ENCODE peak calls at places on chromosomes 3 and 15, in four cellular contexts. T is AG09309, D is NT2/D1, B is RWPE1. Y is an unnamed sample.
A peak's percentile ranks its signal among the peaks of the same experiment; 100 is the strongest.

GRCh38 chr3:73401058-73401457 is 223.7 kb downstream of the PDZRN3 start:
- DNase-seq in D (no peak), B (no peak), T (no peak), Y (no peak)

GRCh38 chr15:76342382-76343201 is 6.0 kb downstream of the ISL2 start:
- DNase-seq in B (no peak), D (no peak), T (no peak), Y (no peak)

GRCh38 chr3:12897537-12898289 is 56.3 kb upstream of the RPL32 start:
- DNase-seq in D (no peak), B (peak; percentile 40), T (no peak), Y (no peak)

GRCh38 chr15:42591238-42591936 is 16.0 kb downstream of the STARD9 start:
- DNase-seq in D (no peak), B (no peak), T (no peak), Y (peak; percentile 34)

GRCh38 chr3:32292085-32292796 is 53.8 kb downstream of the CMTM8 start:
- DNase-seq in B (no peak), D (no peak), T (no peak), Y (no peak)

GRCh38 chr15:39573844-39574243 is 7.0 kb upstream of the THBS1 start:
- DNase-seq in B (no peak), D (no peak), T (peak; percentile 3), Y (no peak)

GRCh38 chr3:111819912-111820311 is 39.2 kb upstream of the PHLDB2 start:
- DNase-seq in D (no peak), T (no peak), B (no peak), Y (no peak)

GRCh38 chr3:96863129-96863740 is 48.8 kb downstream of the EPHA6 start:
- DNase-seq in B (peak; percentile 13), T (no peak), D (peak; percentile 40), Y (peak; percentile 58)

GRCh38 chr3:5464684-5465083 is 277.2 kb downstream of the EDEM1 start:
- DNase-seq in B (no peak), D (no peak), T (no peak), Y (no peak)

GRCh38 chr3:14789640-14790285 is 29.0 kb upstream of the FGD5 start:
- DNase-seq in T (no peak), B (no peak), D (no peak), Y (no peak)

GRCh38 chr3:184968115-184968514 is 156.1 kb downstream of the VPS8 start:
- DNase-seq in T (no peak), B (no peak), D (no peak), Y (no peak)

GRCh38 chr3:184005981-184006507 is 11.6 kb downstream of the ABCC5 start:
- DNase-seq in B (peak; percentile 94), T (no peak), D (no peak), Y (peak; percentile 84)

GRCh38 chr3:118607915-118608820 is 426.5 kb downstream of the IGSF11 start:
- DNase-seq in B (no peak), T (no peak), D (no peak), Y (no peak)

GRCh38 chr3:82347585-82347984 is 586.1 kb upstream of the GBE1 start:
- DNase-seq in B (no peak), T (no peak), D (no peak), Y (no peak)

GRCh38 chr15:74127954-74128784 is 2.2 kb upstream of the ISLR2 start:
- DNase-seq in D (no peak), T (no peak), B (no peak), Y (peak; percentile 61)

GRCh38 chr3:12969487-12969886 is 103.7 kb downstream of the IQSEC1 start:
- DNase-seq in T (no peak), D (no peak), B (no peak), Y (no peak)

GRCh38 chr3:141402476-141403171 is 34.3 kb downstream of the ZBTB38 start:
- DNase-seq in B (peak; percentile 47), D (no peak), T (peak; percentile 63), Y (peak; percentile 25)

GRCh38 chr3:101009386-101009785 is 16.2 kb upstream of the ABI3BP start:
- DNase-seq in T (no peak), B (no peak), D (no peak), Y (no peak)

GRCh38 chr3:64267774-64268604 is 42.7 kb upstream of the PRICKLE2 start:
- DNase-seq in B (peak; percentile 45), D (peak; percentile 40), T (peak; percentile 45), Y (no peak)

GRCh38 chr3:63557912-63558311 is 94.6 kb upstream of the SNTN start:
- DNase-seq in D (no peak), T (no peak), B (no peak), Y (no peak)

GRCh38 chr3:136196064-136196400 is at the start of gene MSL2:
- DNase-seq in B (peak; percentile 61), T (no peak), D (no peak), Y (no peak)

GRCh38 chr3:180282386-180282785 is 245.6 kb upstream of the PEX5L start:
- DNase-seq in D (no peak), T (no peak), B (no peak), Y (no peak)